ENCODE peak calls at places on chromosomes 3 and 15, in six cellular contexts. One of them, this sample, is unnamed.

GRCh38 chr3:109339714-109340648 is 2.6 kb upstream of the DPPA4 start:
- DNase-seq in H9: peak
- DNase-seq in mammary epithelial cell: no peak
- DNase-seq in H1: no peak
- DNase-seq in GM23248: no peak
- DNase-seq in mesenchymal stem cell: no peak
- DNase-seq in this sample: no peak

GRCh38 chr3:173465112-173465511 is 67.6 kb downstream of the NLGN1 start:
- DNase-seq in GM23248: peak
- DNase-seq in mammary epithelial cell: peak
- DNase-seq in mesenchymal stem cell: peak
- DNase-seq in H1: no peak
- DNase-seq in H9: no peak
- DNase-seq in this sample: no peak

GRCh38 chr3:25846282-25846681 is 56.4 kb downstream of the OXSM start:
- DNase-seq in GM23248: no peak
- DNase-seq in mesenchymal stem cell: no peak
- DNase-seq in H9: no peak
- DNase-seq in mammary epithelial cell: no peak
- DNase-seq in H1: no peak
- DNase-seq in this sample: no peak

GRCh38 chr15:26971303-26972018 is 480 bp downstream of the GABRG3 start:
- DNase-seq in GM23248: no peak
- DNase-seq in H1: no peak
- DNase-seq in H9: peak
- DNase-seq in mammary epithelial cell: no peak
- DNase-seq in mesenchymal stem cell: no peak
- DNase-seq in this sample: no peak

GRCh38 chr15:90004671-90005070 is 3.5 kb downstream of the ZNF710 start:
- DNase-seq in H1: no peak
- DNase-seq in H9: no peak
- DNase-seq in GM23248: peak
- DNase-seq in mesenchymal stem cell: peak
- DNase-seq in mammary epithelial cell: peak
- DNase-seq in this sample: no peak

GRCh38 chr3:97882975-97883598 is 61.3 kb downstream of the CRYBG3 start:
- DNase-seq in GM23248: peak
- DNase-seq in H9: no peak
- DNase-seq in H1: no peak
- DNase-seq in mesenchymal stem cell: peak
- DNase-seq in mammary epithelial cell: peak
- DNase-seq in this sample: no peak

GRCh38 chr3:46851364-46852328 is 11.6 kb downstream of the MYL3 start:
- DNase-seq in GM23248: no peak
- DNase-seq in H9: peak
- DNase-seq in mesenchymal stem cell: no peak
- DNase-seq in mammary epithelial cell: no peak
- DNase-seq in H1: no peak
- DNase-seq in this sample: no peak

GRCh38 chr3:9178697-9179096 is 70.7 kb downstream of the SRGAP3 start:
- DNase-seq in mammary epithelial cell: no peak
- DNase-seq in H1: no peak
- DNase-seq in GM23248: no peak
- DNase-seq in H9: no peak
- DNase-seq in mesenchymal stem cell: no peak
- DNase-seq in this sample: no peak

GRCh38 chr3:122299872-122300460 is 25.1 kb upstream of the CSTA start:
- DNase-seq in H9: no peak
- DNase-seq in mesenchymal stem cell: peak
- DNase-seq in GM23248: no peak
- DNase-seq in mammary epithelial cell: no peak
- DNase-seq in H1: peak
- DNase-seq in this sample: peak

GRCh38 chr3:29311805-29312204 is 30.9 kb downstream of the RBMS3 start:
- DNase-seq in GM23248: no peak
- DNase-seq in mesenchymal stem cell: peak
- DNase-seq in H9: no peak
- DNase-seq in mammary epithelial cell: no peak
- DNase-seq in H1: no peak
- DNase-seq in this sample: no peak

GRCh38 chr3:11692251-11692813 is 48.6 kb upstream of the VGLL4 start:
- DNase-seq in mesenchymal stem cell: no peak
- DNase-seq in H9: peak
- DNase-seq in GM23248: no peak
- DNase-seq in mammary epithelial cell: no peak
- DNase-seq in H1: no peak
- DNase-seq in this sample: no peak

GRCh38 chr15:69189157-69189556 is 28.7 kb downstream of the GLCE start:
- DNase-seq in mammary epithelial cell: no peak
- DNase-seq in H1: no peak
- DNase-seq in mesenchymal stem cell: no peak
- DNase-seq in H9: no peak
- DNase-seq in GM23248: no peak
- DNase-seq in this sample: no peak

GRCh38 chr15:85047271-85047948 is 65.8 kb downstream of the PDE8A start:
- DNase-seq in H1: no peak
- DNase-seq in mesenchymal stem cell: peak
- DNase-seq in mammary epithelial cell: no peak
- DNase-seq in GM23248: peak
- DNase-seq in H9: no peak
- DNase-seq in this sample: no peak

GRCh38 chr3:86815880-86816279 is 175.1 kb downstream of the VGLL3 start:
- DNase-seq in H9: no peak
- DNase-seq in mesenchymal stem cell: no peak
- DNase-seq in mammary epithelial cell: peak
- DNase-seq in H1: no peak
- DNase-seq in GM23248: peak
- DNase-seq in this sample: no peak
- H2AFZ ChIP-seq in H9: no peak
- H2AFZ ChIP-seq in mesenchymal stem cell: no peak
- H2AFZ ChIP-seq in mammary epithelial cell: no peak
- H2AFZ ChIP-seq in H1: no peak
- H2AFZ ChIP-seq in GM23248: no peak
- H2AFZ ChIP-seq in this sample: no peak

GRCh38 chr15:31325432-31325975 is 1.1 kb upstream of the KLF13 start:
- DNase-seq in H1: no peak
- DNase-seq in mammary epithelial cell: no peak
- DNase-seq in GM23248: peak
- DNase-seq in H9: no peak
- DNase-seq in mesenchymal stem cell: no peak
- DNase-seq in this sample: peak

GRCh38 chr15:31323627-31324026 is 3.0 kb upstream of the KLF13 start:
- DNase-seq in H9: no peak
- DNase-seq in H1: no peak
- DNase-seq in mesenchymal stem cell: no peak
- DNase-seq in mammary epithelial cell: no peak
- DNase-seq in GM23248: no peak
- DNase-seq in this sample: no peak

GRCh38 chr15:31325976-31326728 is 483 bp upstream of the KLF13 start:
- DNase-seq in H9: peak
- DNase-seq in mammary epithelial cell: peak
- DNase-seq in GM23248: peak
- DNase-seq in mesenchymal stem cell: peak
- DNase-seq in H1: peak
- DNase-seq in this sample: peak

GRCh38 chr15:31326729-31327673 is at the start of gene KLF13:
- DNase-seq in H9: no peak
- DNase-seq in mammary epithelial cell: peak
- DNase-seq in GM23248: peak
- DNase-seq in mesenchymal stem cell: peak
- DNase-seq in H1: no peak
- DNase-seq in this sample: no peak

GRCh38 chr15:31324739-31325431 is 1.8 kb upstream of the KLF13 start:
- DNase-seq in H1: no peak
- DNase-seq in GM23248: no peak
- DNase-seq in H9: no peak
- DNase-seq in mammary epithelial cell: no peak
- DNase-seq in mesenchymal stem cell: no peak
- DNase-seq in this sample: no peak
- H2AFZ ChIP-seq in H1: no peak
- H2AFZ ChIP-seq in GM23248: peak
- H2AFZ ChIP-seq in H9: no peak
- H2AFZ ChIP-seq in mammary epithelial cell: peak
- H2AFZ ChIP-seq in mesenchymal stem cell: no peak
- H2AFZ ChIP-seq in this sample: no peak

GRCh38 chr3:113231391-113231790 is 20.0 kb downstream of the BOC start:
- DNase-seq in H1: no peak
- DNase-seq in GM23248: peak
- DNase-seq in mammary epithelial cell: peak
- DNase-seq in H9: no peak
- DNase-seq in mesenchymal stem cell: peak
- DNase-seq in this sample: no peak

GRCh38 chr3:113234028-113234427 is 22.7 kb downstream of the BOC start:
- DNase-seq in GM23248: no peak
- DNase-seq in mesenchymal stem cell: no peak
- DNase-seq in H1: no peak
- DNase-seq in mammary epithelial cell: no peak
- DNase-seq in H9: no peak
- DNase-seq in this sample: no peak

GRCh38 chr3:113232367-113232766 is 21.0 kb downstream of the BOC start:
- DNase-seq in H9: no peak
- DNase-seq in GM23248: peak
- DNase-seq in mammary epithelial cell: no peak
- DNase-seq in mesenchymal stem cell: no peak
- DNase-seq in H1: no peak
- DNase-seq in this sample: no peak

GRCh38 chr3:113233497-113233896 is 22.1 kb downstream of the BOC start:
- DNase-seq in H9: no peak
- DNase-seq in mesenchymal stem cell: no peak
- DNase-seq in GM23248: no peak
- DNase-seq in H1: no peak
- DNase-seq in mammary epithelial cell: no peak
- DNase-seq in this sample: no peak

GRCh38 chr3:113231827-113232253 is 20.5 kb downstream of the BOC start:
- DNase-seq in H1: no peak
- DNase-seq in mesenchymal stem cell: peak
- DNase-seq in mammary epithelial cell: peak
- DNase-seq in H9: peak
- DNase-seq in GM23248: peak
- DNase-seq in this sample: no peak
- H2AFZ ChIP-seq in H1: no peak
- H2AFZ ChIP-seq in mesenchymal stem cell: no peak
- H2AFZ ChIP-seq in mammary epithelial cell: no peak
- H2AFZ ChIP-seq in H9: no peak
- H2AFZ ChIP-seq in GM23248: no peak
- H2AFZ ChIP-seq in this sample: no peak

GRCh38 chr3:56851966-56852884 is 50.5 kb upstream of the ARHGEF3 start:
- DNase-seq in mesenchymal stem cell: peak
- DNase-seq in H9: no peak
- DNase-seq in mammary epithelial cell: peak
- DNase-seq in H1: no peak
- DNase-seq in GM23248: no peak
- DNase-seq in this sample: no peak

GRCh38 chr3:56844536-56844935 is 42.8 kb upstream of the ARHGEF3 start:
- DNase-seq in mesenchymal stem cell: no peak
- DNase-seq in H9: no peak
- DNase-seq in GM23248: no peak
- DNase-seq in mammary epithelial cell: no peak
- DNase-seq in H1: no peak
- DNase-seq in this sample: no peak

GRCh38 chr3:56845505-56845904 is 43.8 kb upstream of the ARHGEF3 start:
- DNase-seq in mammary epithelial cell: no peak
- DNase-seq in H1: no peak
- DNase-seq in H9: no peak
- DNase-seq in mesenchymal stem cell: peak
- DNase-seq in GM23248: peak
- DNase-seq in this sample: no peak

GRCh38 chr3:56854856-56855620 is 53.3 kb upstream of the ARHGEF3 start:
- DNase-seq in GM23248: no peak
- DNase-seq in mammary epithelial cell: no peak
- DNase-seq in mesenchymal stem cell: no peak
- DNase-seq in H9: no peak
- DNase-seq in H1: no peak
- DNase-seq in this sample: no peak

DNA sequence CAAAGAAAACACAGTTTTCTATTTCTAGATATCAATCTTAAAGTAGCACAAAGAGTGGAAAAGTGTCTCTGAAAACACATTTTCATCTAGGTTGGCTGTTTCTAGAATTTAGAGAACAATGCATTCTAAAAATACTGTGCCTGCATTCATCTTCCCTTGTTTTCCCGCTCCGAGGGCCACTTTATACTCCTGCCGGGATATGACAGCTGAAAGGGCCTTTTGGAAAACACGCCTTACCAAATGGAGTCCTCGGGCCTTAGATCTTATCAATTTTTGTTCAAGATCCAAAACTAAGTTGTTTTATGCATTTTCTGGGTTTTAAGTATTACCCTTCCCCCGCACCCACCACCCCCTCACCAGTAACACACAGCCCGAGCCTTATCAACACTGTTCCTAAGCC is 47.9 kb upstream of the ARHGEF3 start:
- DNase-seq in H1: no peak
- DNase-seq in GM23248: no peak
- DNase-seq in mammary epithelial cell: no peak
- DNase-seq in mesenchymal stem cell: no peak
- DNase-seq in H9: no peak
- DNase-seq in this sample: no peak
- H2AFZ ChIP-seq in H1: no peak
- H2AFZ ChIP-seq in GM23248: no peak
- H2AFZ ChIP-seq in mammary epithelial cell: peak
- H2AFZ ChIP-seq in mesenchymal stem cell: no peak
- H2AFZ ChIP-seq in H9: no peak
- H2AFZ ChIP-seq in this sample: no peak

GRCh38 chr15:99537344-99537743 is 28.4 kb upstream of the MEF2A start:
- DNase-seq in H1: no peak
- DNase-seq in H9: no peak
- DNase-seq in GM23248: peak
- DNase-seq in mesenchymal stem cell: peak
- DNase-seq in mammary epithelial cell: no peak
- DNase-seq in this sample: no peak
- H2AFZ ChIP-seq in H1: no peak
- H2AFZ ChIP-seq in H9: no peak
- H2AFZ ChIP-seq in GM23248: no peak
- H2AFZ ChIP-seq in mesenchymal stem cell: no peak
- H2AFZ ChIP-seq in mammary epithelial cell: no peak
- H2AFZ ChIP-seq in this sample: no peak

GRCh38 chr3:152021951-152022461 is 148.6 kb downstream of the SUCNR1 start:
- DNase-seq in GM23248: peak
- DNase-seq in mammary epithelial cell: peak
- DNase-seq in H9: no peak
- DNase-seq in mesenchymal stem cell: peak
- DNase-seq in H1: no peak
- DNase-seq in this sample: no peak
- H2AFZ ChIP-seq in GM23248: no peak
- H2AFZ ChIP-seq in mammary epithelial cell: peak
- H2AFZ ChIP-seq in H9: no peak
- H2AFZ ChIP-seq in mesenchymal stem cell: no peak
- H2AFZ ChIP-seq in H1: peak
- H2AFZ ChIP-seq in this sample: no peak

This sample was measured in OCI-LY7.